ENCODE peak calls at places on chromosomes 7 and 10, in five cellular contexts. H is fibroblast of lung; V is ovary; M is HCT116; G is CD4-positive, CD25-positive, alpha-beta regulatory T cell. D is an unnamed sample. For H3K4me1, the result is how much of the 10 kb centered on the place peaks cover.

GRCh38 chr10:70344144-70344543 is 38.3 kb downstream of the LRRC20 start:
- DNase-seq in G (no peak), M (no peak), H (no peak), V (no peak), D (no peak)

GRCh38 chr7:96819111-96819700 is 109.6 kb upstream of the SEM1 start:
- DNase-seq in V (no peak), M (no peak), G (no peak), H (no peak), D (no peak)

GRCh38 chr7:24504871-24505270 is 68.4 kb upstream of the PALS2 start:
- DNase-seq in M (no peak), H (no peak), G (no peak), V (no peak), D (no peak)

GRCh38 chr10:75137533-75138438 is 26.3 kb downstream of the SAMD8 start:
- DNase-seq in V (no peak), H (peak), G (no peak), M (peak), D (peak)

GRCh38 chr7:140673770-140674155 is 1.0 kb downstream of the ADCK2 start:
- DNase-seq in V (no peak), M (no peak), G (no peak), H (no peak), D (peak)

GRCh38 chr7:78787854-78788253 is 665.6 kb downstream of the MAGI2 start:
- DNase-seq in V (no peak), G (no peak), M (no peak), H (peak), D (no peak)

GRCh38 chr7:117210366-117210765 is 112.5 kb downstream of the WNT2 start:
- DNase-seq in G (no peak), H (no peak), M (no peak), V (no peak), D (no peak)

GRCh38 chr10:78190051-78190450 is 156.4 kb downstream of the RPS24 start:
- DNase-seq in V (no peak), M (no peak), G (no peak), H (no peak), D (no peak)

GRCh38 chr7:96236198-96237039 is 85.5 kb downstream of the SLC25A13 start:
- DNase-seq in H (peak), G (no peak), V (peak), M (peak), D (peak)

GRCh38 chr10:34649385-34649784 is 165.7 kb downstream of the PARD3 start:
- DNase-seq in M (no peak), G (no peak), V (no peak), H (no peak), D (peak)

GRCh38 chr7:149686001-149686400 is 87.4 kb downstream of the ZNF467 start:
- DNase-seq in H (peak), V (no peak), M (no peak), G (no peak), D (no peak)

GRCh38 chr7:157520249-157520648 is 183.4 kb downstream of the DNAJB6 start:
- DNase-seq in V (peak), M (no peak), G (no peak), H (no peak), D (no peak)

GRCh38 chr7:157431173-157431950 is 94.6 kb downstream of the DNAJB6 start:
- DNase-seq in G (no peak), M (no peak), H (no peak), V (peak), D (no peak)

GRCh38 chr7:41942468-41943097 is 239.7 kb upstream of the INHBA start:
- DNase-seq in V (peak), G (no peak), H (peak), M (no peak), D (peak)

GRCh38 chr10:121598261-121599249 is at the start of gene FGFR2:
- DNase-seq in M (peak), G (no peak), V (peak), H (peak), D (peak)

GRCh38 chr10:102119417-102120141 is 589 bp downstream of the LDB1 start:
- DNase-seq in V (peak), H (peak), M (peak), G (peak), D (peak)

GRCh38 chr7:88141025-88141424 is 78.8 kb downstream of the SRI start:
- DNase-seq in H (no peak), M (no peak), G (no peak), V (no peak), D (peak)

GRCh38 chr7:105112440-105113418 is 98.7 kb downstream of the KMT2E start:
- DNase-seq in G (no peak), V (no peak), H (no peak), M (no peak), D (no peak)

GRCh38 chr10:77620731-77621130 is 16.9 kb downstream of the KCNMA1 start:
- DNase-seq in V (no peak), M (no peak), H (no peak), G (no peak), D (peak)

GRCh38 chr7:99380032-99380822 is 5.7 kb downstream of the ARPC1B start:
- DNase-seq in M (no peak), G (peak), V (no peak), H (peak), D (no peak)

GRCh38 chr7:106464169-106464568 is 179.4 kb upstream of the NAMPT start:
- DNase-seq in H (peak), G (no peak), M (no peak), V (no peak), D (no peak)

GRCh38 chr10:11180228-11180627 is 162.6 kb downstream of the CELF2 start:
- DNase-seq in M (no peak), H (no peak), V (no peak), G (peak), D (no peak)
- H3K4me1 ChIP-seq in M (under half), H (under half), V (under half), G (half or more), D (under half)

GRCh38 chr7:101122933-101123702 is 3.8 kb upstream of the SERPINE1 start:
- DNase-seq in G (no peak), M (no peak), V (no peak), H (no peak), D (no peak)
- H3K4me1 ChIP-seq in G (under half), M (half or more), V (under half), H (under half), D (under half)

GRCh38 chr7:130955560-130955919 is 221.5 kb upstream of the KLF14 start:
- DNase-seq in V (no peak), H (no peak), M (no peak), G (no peak), D (no peak)

GRCh38 chr7:130957140-130957513 is 223.1 kb upstream of the KLF14 start:
- DNase-seq in G (peak), V (no peak), M (no peak), H (no peak), D (no peak)

GRCh38 chr7:130956417-130957139 is 222.6 kb upstream of the KLF14 start:
- DNase-seq in V (no peak), H (peak), M (no peak), G (no peak), D (no peak)

GRCh38 chr7:130953193-130953592 is 219.2 kb upstream of the KLF14 start:
- DNase-seq in G (no peak), H (no peak), M (no peak), V (no peak), D (no peak)

GRCh38 chr7:130954918-130955559 is 221.0 kb upstream of the KLF14 start:
- DNase-seq in V (no peak), G (no peak), M (no peak), H (no peak), D (no peak)
- H3K4me1 ChIP-seq in V (under half), G (half or more), M (half or more), H (under half), D (under half)

GRCh38 chr7:2510130-2510776 is 9.3 kb upstream of the LFNG start:
- DNase-seq in H (no peak), G (no peak), V (no peak), M (no peak), D (no peak)
- H3K4me1 ChIP-seq in H (under half), G (half or more), V (under half), M (under half), D (under half)

GRCh38 chr7:101121996-101122932 is 4.6 kb upstream of the SERPINE1 start:
- DNase-seq in V (peak), M (peak), G (no peak), H (peak), D (peak)
- H3K4me1 ChIP-seq in V (under half), M (half or more), G (under half), H (under half), D (under half)

GRCh38 chr7:52735656-52736055 is 299.8 kb upstream of the POM121L12 start:
- DNase-seq in V (no peak), M (no peak), G (no peak), H (no peak), D (no peak)
- H3K4me1 ChIP-seq in V (under half), M (under half), G (under half), H (under half), D (under half)

GRCh38 chr10:124745257-124745656 is 1.1 kb upstream of the FAM53B start:
- DNase-seq in H (no peak), M (no peak), V (no peak), G (no peak), D (no peak)

GRCh38 chr10:124744688-124745055 is 494 bp upstream of the FAM53B start:
- DNase-seq in M (peak), H (peak), V (no peak), G (no peak), D (peak)

GRCh38 chr10:124743188-124744046 is 761 bp downstream of the FAM53B start:
- DNase-seq in V (peak), G (no peak), H (peak), M (no peak), D (peak)

GRCh38 chr10:124745678-124746077 is 1.5 kb upstream of the FAM53B start:
- DNase-seq in M (peak), V (no peak), H (peak), G (peak), D (peak)

GRCh38 chr10:124744047-124744687 is at the start of gene FAM53B:
- DNase-seq in G (peak), V (peak), M (peak), H (peak), D (peak)
- H3K4me1 ChIP-seq in G (half or more), V (under half), M (under half), H (under half), D (half or more)

GRCh38 chr10:93363891-93364648 is 118.1 kb downstream of the MYOF start:
- DNase-seq in M (no peak), V (no peak), G (no peak), H (no peak), D (no peak)
- H3K4me1 ChIP-seq in M (under half), V (under half), G (under half), H (under half), D (under half)

DNA sequence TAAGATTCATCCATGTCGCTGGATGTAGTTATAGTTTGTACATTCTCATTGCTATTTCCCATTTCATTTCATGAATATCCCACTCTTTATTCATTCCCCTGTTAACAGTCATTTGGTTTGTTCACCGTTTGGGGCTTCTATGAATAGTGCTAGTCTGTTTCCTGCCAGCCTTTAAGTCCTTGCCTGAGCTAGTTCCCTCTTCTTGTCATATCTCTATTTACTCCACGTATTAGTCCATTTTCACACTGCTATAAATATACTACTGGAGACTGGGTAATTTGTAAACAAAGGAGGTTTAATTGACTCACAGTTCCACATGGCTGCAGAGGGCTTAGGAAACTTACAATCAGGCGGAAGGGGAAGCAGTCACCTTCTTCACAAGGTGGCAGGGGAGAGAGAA is 56.2 kb downstream of the PLCE1 start:
- DNase-seq in V (no peak), G (no peak), H (no peak), M (no peak), D (no peak)
- H3K4me1 ChIP-seq in V (under half), G (under half), H (under half), M (under half), D (under half)